ENCODE peak calls at places on chromosomes 4 and X, in ten cellular contexts. L is C1 segment of cervical spinal cord; F is SW 1271; X is H9; I is T-helper 2 cell; Z is Caco-2; G is stimulated activated CD4-positive, alpha-beta T cell treated with anti-CD3 and anti-CD28 coated beads, Interleukin-15, amount 100 ng/mL, for 1 hour; Y is glomerular endothelial cell; A is HCT116; M is mesothelial cell of epicardium. K is an unnamed sample.
A peak's percentile ranks its signal among the peaks of the same experiment; 100 is the strongest.

GRCh38 chrX:153649178-153649914 is 2.3 kb downstream of the DUSP9 start:
- DNase-seq in L (no peak), F (no peak), X (peak; percentile 76), I (peak; percentile 9), Z (peak; percentile 47), G (no peak), Y (no peak), A (no peak), M (peak; percentile 35), K (no peak)

GRCh38 chr4:140691369-140691768 is 64.8 kb downstream of the TBC1D9 start:
- DNase-seq in L (no peak), F (no peak), X (no peak), I (no peak), Z (no peak), G (no peak), Y (peak; percentile 37), A (no peak), M (no peak), K (peak; percentile 39)

GRCh38 chr4:5036239-5036638 is 15.0 kb upstream of the STK32B start:
- DNase-seq in L (no peak), F (no peak), X (no peak), I (no peak), Z (no peak), G (no peak), Y (no peak), A (no peak), M (no peak), K (no peak)

GRCh38 chr4:26568446-26568994 is 15.4 kb upstream of the TBC1D19 start:
- DNase-seq in L (no peak), F (peak; percentile 8), X (no peak), I (no peak), Z (no peak), G (no peak), Y (peak; percentile 62), A (peak; percentile 93), M (no peak), K (peak; percentile 54)

GRCh38 chrX:77451041-77451440 is 3.9 kb downstream of the FGF16 start:
- DNase-seq in L (no peak), F (no peak), X (no peak), I (no peak), Z (no peak), G (no peak), Y (no peak), A (no peak), M (no peak), K (no peak)

GRCh38 chrX:46687619-46688018 is 71.3 kb downstream of the SLC9A7 start:
- DNase-seq in L (no peak), F (no peak), X (no peak), I (no peak), Z (no peak), G (no peak), Y (no peak), A (no peak), M (no peak), K (no peak)

GRCh38 chr4:8506006-8506372 is 65.4 kb downstream of the TRMT44 start:
- DNase-seq in L (no peak), F (no peak), X (no peak), I (no peak), Z (no peak), G (no peak), Y (no peak), A (no peak), M (no peak), K (no peak)

GRCh38 chr4:183857040-183857439 is 48.1 kb upstream of the STOX2 start:
- DNase-seq in L (no peak), F (no peak), X (no peak), I (no peak), Z (no peak), G (no peak), Y (no peak), A (no peak), M (no peak), K (no peak)

GRCh38 chr4:15536552-15537499 is 67.1 kb downstream of the CC2D2A start:
- DNase-seq in L (no peak), F (no peak), X (no peak), I (no peak), Z (no peak), G (no peak), Y (no peak), A (no peak), M (no peak), K (no peak)

GRCh38 chrX:84156831-84157230 is 31.2 kb downstream of the RPS6KA6 start:
- DNase-seq in L (no peak), F (no peak), X (no peak), I (no peak), Z (no peak), G (no peak), Y (no peak), A (no peak), M (no peak), K (no peak)

GRCh38 chrX:24601858-24602257 is 45.3 kb downstream of the PCYT1B start:
- DNase-seq in L (no peak), F (no peak), X (no peak), I (no peak), Z (no peak), G (no peak), Y (no peak), A (no peak), M (no peak), K (no peak)

GRCh38 chrX:1170243-1170642 is 42.2 kb downstream of the CRLF2 start:
- DNase-seq in L (no peak), F (no peak), X (no peak), I (no peak), Z (no peak), G (no peak), Y (no peak), A (no peak), M (no peak), K (no peak)

GRCh38 chr4:68591204-68591603 is 15.1 kb upstream of the UGT2B17 start:
- DNase-seq in L (no peak), F (no peak), X (no peak), I (no peak), Z (no peak), G (no peak), Y (no peak), A (no peak), M (no peak), K (no peak)

GRCh38 chrX:21373637-21374162 is 518 bp upstream of the CNKSR2 start:
- DNase-seq in L (no peak), F (no peak), X (peak; percentile 28), I (peak; percentile 0), Z (no peak), G (peak; percentile 2), Y (no peak), A (no peak), M (no peak), K (no peak)

GRCh38 chr4:93759506-93759905 is 69.0 kb upstream of the ATOH1 start:
- DNase-seq in L (no peak), F (no peak), X (no peak), I (no peak), Z (no peak), G (no peak), Y (no peak), A (no peak), M (no peak), K (no peak)

GRCh38 chr4:155604718-155605601 is 61.7 kb upstream of the GUCY1A1 start:
- DNase-seq in L (no peak), F (peak; percentile 28), X (no peak), I (no peak), Z (no peak), G (no peak), Y (no peak), A (no peak), M (no peak), K (no peak)